ENCODE peak calls at places on chromosomes 13 and 19, in seven cellular contexts. V, Z, J, H, M, U and K are unnamed samples.

GRCh38 chr19:42857544-42857867 is 22.0 kb downstream of the PSG1 start:
- DNase-seq in V (no peak), H (no peak), Z (no peak), U (no peak), M (no peak), J (no peak), K (no peak)

GRCh38 chr19:37778613-37779138 is 710 bp downstream of the ZNF573 start:
- DNase-seq in V (peak; percentile 1), U (no peak), Z (no peak), M (no peak), H (no peak), J (no peak), K (no peak)

GRCh38 chr13:111210488-111210887 is 95.4 kb downstream of the ARHGEF7 start:
- DNase-seq in H (no peak), M (peak; percentile 71), V (peak; percentile 45), Z (no peak), U (peak; percentile 86), J (no peak), K (no peak)

GRCh38 chr13:75415720-75416119 is 66.2 kb downstream of the TBC1D4 start:
- DNase-seq in Z (no peak), J (no peak), V (no peak), U (no peak), H (no peak), M (peak; percentile 26), K (peak; percentile 89)

GRCh38 chr19:38095411-38096308 is 128.4 kb downstream of the DPF1 start:
- DNase-seq in V (peak; percentile 89), H (peak; percentile 53), J (peak; percentile 69), M (no peak), U (no peak), Z (no peak), K (peak; percentile 51)

GRCh38 chr13:75713852-75714251 is 77.7 kb downstream of the LMO7 start:
- DNase-seq in U (no peak), J (no peak), Z (no peak), H (no peak), M (no peak), V (no peak), K (no peak)

GRCh38 chr13:43558942-43559341 is 227.8 kb downstream of the ENOX1 start:
- DNase-seq in M (no peak), Z (no peak), H (no peak), V (no peak), U (no peak), J (no peak), K (no peak)

GRCh38 chr19:10551698-10552301 is 8.1 kb downstream of the ATG4D start:
- DNase-seq in J (peak; percentile 55), U (no peak), H (no peak), V (no peak), Z (no peak), M (no peak), K (no peak)

GRCh38 chr13:50587122-50587521 is 256.4 kb downstream of the DLEU7 start:
- DNase-seq in V (no peak), J (no peak), H (no peak), M (no peak), Z (no peak), U (no peak), K (no peak)

GRCh38 chr19:31039151-31039550 is 310.1 kb downstream of the TSHZ3 start:
- DNase-seq in H (no peak), J (no peak), Z (no peak), M (no peak), U (no peak), V (no peak), K (no peak)

GRCh38 chr19:51341066-51341465 is 873 bp downstream of the VSIG10L start:
- DNase-seq in V (no peak), J (no peak), M (no peak), Z (no peak), H (peak; percentile 41), U (no peak), K (no peak)

GRCh38 chr19:1856698-1857603 is 6.4 kb downstream of the KLF16 start:
- DNase-seq in U (peak; percentile 96), V (peak; percentile 44), H (peak; percentile 78), Z (peak; percentile 93), M (no peak), J (peak; percentile 66), K (no peak)

GRCh38 chr13:37878496-37878895 is 8.9 kb upstream of the TRPC4 start:
- DNase-seq in M (no peak), J (no peak), H (no peak), U (no peak), Z (no peak), V (no peak), K (no peak)

GRCh38 chr19:50750010-50750409 is 20.3 kb upstream of the GPR32 start:
- DNase-seq in H (no peak), J (no peak), V (no peak), Z (no peak), M (no peak), U (no peak), K (no peak)

GRCh38 chr13:54312885-54313284 is 1284.3 kb downstream of the OLFM4 start:
- DNase-seq in J (no peak), M (no peak), H (no peak), V (no peak), U (peak; percentile 67), Z (no peak), K (no peak)

GRCh38 chr19:17242431-17243208 is 3.1 kb downstream of the NR2F6 start:
- DNase-seq in M (no peak), Z (no peak), U (no peak), J (no peak), V (no peak), H (no peak), K (no peak)

GRCh38 chr13:20270163-20270865 is 38.2 kb upstream of the GJB6 start:
- DNase-seq in J (no peak), H (no peak), V (no peak), M (no peak), U (no peak), Z (no peak), K (peak; percentile 11)

GRCh38 chr13:35475131-35475959 is 1.1 kb downstream of the MAB21L1 start:
- DNase-seq in H (no peak), V (peak; percentile 66), J (no peak), U (peak; percentile 75), Z (no peak), M (no peak), K (no peak)

GRCh38 chr13:83865161-83866137 is 16.8 kb downstream of the SLITRK1 start:
- DNase-seq in J (no peak), Z (no peak), V (no peak), H (no peak), U (no peak), M (no peak), K (no peak)

GRCh38 chr13:21233086-21233485 is 56.6 kb downstream of the MRPL57 start:
- DNase-seq in J (no peak), U (no peak), M (no peak), Z (no peak), H (no peak), V (no peak), K (no peak)

GRCh38 chr13:107678075-107678689 is 537.2 kb downstream of the LIG4 start:
- DNase-seq in H (no peak), V (peak; percentile 34), M (peak; percentile 4), Z (no peak), J (no peak), U (peak; percentile 32), K (no peak)

GRCh38 chr13:69737129-69737935 is 370.3 kb upstream of the ATXN8OS start:
- DNase-seq in V (no peak), Z (no peak), M (no peak), H (no peak), U (no peak), J (no peak), K (no peak)

GRCh38 chr13:100506600-100507422 is 81.8 kb downstream of the GGACT start:
- DNase-seq in M (no peak), J (no peak), V (no peak), U (no peak), Z (no peak), H (no peak), K (no peak)

GRCh38 chr13:100508391-100508790 is 80.2 kb downstream of the GGACT start:
- DNase-seq in M (no peak), Z (no peak), U (no peak), J (no peak), H (no peak), V (no peak), K (no peak)

GRCh38 chr13:100510208-100510997 is 78.2 kb downstream of the GGACT start:
- DNase-seq in U (no peak), J (peak; percentile 17), M (no peak), V (peak; percentile 50), H (no peak), Z (no peak), K (no peak)

GRCh38 chr13:100508996-100509395 is 79.6 kb downstream of the GGACT start:
- DNase-seq in V (no peak), J (no peak), U (no peak), Z (no peak), H (no peak), M (no peak), K (no peak)

GRCh38 chr13:100506154-100506553 is 82.4 kb downstream of the GGACT start:
- DNase-seq in H (no peak), Z (no peak), M (no peak), U (no peak), J (no peak), V (no peak), K (no peak)
- H3K4me3 ChIP-seq in H (no peak overlapping the region), Z (no peak overlapping the region), M (no peak overlapping the region), U (no peak overlapping the region), J (no peak overlapping the region), V (no peak overlapping the region), K (no peak overlapping the region)

GRCh38 chr13:23985846-23986245 is 88.5 kb upstream of the C1QTNF9B start:
- DNase-seq in H (no peak), J (no peak), M (no peak), U (no peak), V (no peak), Z (no peak), K (no peak)
- TF ChIP-seq CTCF in H (no peak), J (no peak), M (no peak), U (no peak), V (no peak), Z (no peak), K (no peak)

GRCh38 chr19:13005253-13005652 is 10.0 kb downstream of the NFIX start:
- DNase-seq in V (no peak), U (no peak), Z (no peak), J (no peak), H (no peak), M (no peak), K (no peak)
- H3K4me3 ChIP-seq in V (no peak overlapping the region), U (no peak overlapping the region), Z (no peak overlapping the region), J (no peak overlapping the region), H (no peak overlapping the region), M (no peak overlapping the region), K (no peak overlapping the region)

GRCh38 chr13:44734204-44734707 is 158.1 kb upstream of the TSC22D1 start:
- DNase-seq in U (peak; percentile 80), M (peak; percentile 11), V (no peak), H (no peak), Z (no peak), J (no peak), K (no peak)

GRCh38 chr13:44738463-44738862 is 162.3 kb upstream of the TSC22D1 start:
- DNase-seq in J (no peak), U (no peak), H (no peak), M (no peak), V (no peak), Z (no peak), K (no peak)

GRCh38 chr13:44739539-44739938 is 163.4 kb upstream of the TSC22D1 start:
- DNase-seq in Z (no peak), V (no peak), J (no peak), H (no peak), U (no peak), M (no peak), K (no peak)

GRCh38 chr13:44735806-44736205 is 159.7 kb upstream of the TSC22D1 start:
- DNase-seq in H (no peak), M (no peak), J (no peak), U (no peak), V (no peak), Z (no peak), K (no peak)

GRCh38 chr13:44739120-44739519 is 163.0 kb upstream of the TSC22D1 start:
- DNase-seq in H (no peak), J (no peak), U (no peak), Z (no peak), M (no peak), V (no peak), K (no peak)
- TF ChIP-seq CTCF in H (no peak), J (no peak), U (no peak), Z (no peak), M (peak; percentile 23), V (peak; percentile 20), K (peak; percentile 2)